ENCODE peak calls at places on chromosome 3, in six cellular contexts. D is fibroblast of the aortic adventitia; P is activated CD8-positive, alpha-beta T cell treated with anti-CD3 and anti-CD28 coated beads for 36 hours; I is H9; H is sigmoid colon; R is choroid plexus epithelial cell. M is an unnamed sample.

GRCh38 chr3:195182470-195182795 is 88.5 kb downstream of the XXYLT1 start:
- DNase-seq in D (peak), P (no peak), I (no peak), H (peak), R (peak), M (no peak)

GRCh38 chr3:23385327-23385726 is 182.2 kb downstream of the UBE2E2 start:
- DNase-seq in D (no peak), P (no peak), I (no peak), H (no peak), R (no peak), M (no peak)

GRCh38 chr3:40386213-40386612 is 771 bp upstream of the ENTPD3 start:
- DNase-seq in D (no peak), P (no peak), I (no peak), H (no peak), R (no peak), M (no peak)

GRCh38 chr3:126126292-126126691 is 42.4 kb upstream of the SLC41A3 start:
- DNase-seq in D (no peak), P (no peak), I (peak), H (peak), R (no peak), M (no peak)

GRCh38 chr3:88019024-88019423 is 39.8 kb downstream of the CGGBP1 start:
- DNase-seq in D (no peak), P (no peak), I (no peak), H (no peak), R (peak), M (peak)

GRCh38 chr3:188687389-188687788 is 484.4 kb upstream of the TPRG1 start:
- DNase-seq in D (peak), P (no peak), I (peak), H (no peak), R (peak), M (no peak)

GRCh38 chr3:39095778-39096177 is 11.6 kb downstream of the GORASP1 start:
- DNase-seq in D (no peak), P (no peak), I (no peak), H (no peak), R (no peak), M (no peak)

GRCh38 chr3:187798531-187799520 is 53.6 kb upstream of the BCL6 start:
- DNase-seq in D (no peak), P (peak), I (no peak), H (no peak), R (no peak), M (no peak)

GRCh38 chr3:137163241-137163916 is 205.6 kb downstream of the IL20RB start:
- DNase-seq in D (no peak), P (no peak), I (peak), H (no peak), R (no peak), M (no peak)

GRCh38 chr3:78823859-78824258 is 943.9 kb downstream of the ROBO1 start:
- DNase-seq in D (peak), P (no peak), I (no peak), H (no peak), R (peak), M (no peak)

GRCh38 chr3:25021816-25022215 is 406.2 kb upstream of the RARB start:
- DNase-seq in D (peak), P (no peak), I (no peak), H (no peak), R (peak), M (no peak)

GRCh38 chr3:14175383-14176037 is 2.9 kb downstream of the XPC start:
- DNase-seq in D (peak), P (peak), I (no peak), H (no peak), R (peak), M (peak)

GRCh38 chr3:58038675-58039302 is 30.6 kb downstream of the FLNB start:
- DNase-seq in D (no peak), P (no peak), I (no peak), H (peak), R (no peak), M (no peak)

GRCh38 chr3:55946574-55947160 is 459.6 kb upstream of the WNT5A start:
- DNase-seq in D (no peak), P (no peak), I (no peak), H (no peak), R (no peak), M (no peak)

GRCh38 chr3:61725851-61726333 is 164.5 kb downstream of the PTPRG start:
- DNase-seq in D (peak), P (no peak), I (no peak), H (no peak), R (peak), M (no peak)

GRCh38 chr3:27720899-27721716 is 1.0 kb downstream of the EOMES start:
- DNase-seq in D (no peak), P (peak), I (peak), H (no peak), R (no peak), M (peak)

GRCh38 chr3:186708983-186709679 is 8.0 kb upstream of the KNG1 start:
- DNase-seq in D (no peak), P (no peak), I (no peak), H (no peak), R (peak), M (no peak)

GRCh38 chr3:39962566-39962965 is 153.2 kb downstream of the MYRIP start:
- DNase-seq in D (peak), P (no peak), I (no peak), H (no peak), R (no peak), M (no peak)

GRCh38 chr3:32844914-32845313 is 27.1 kb downstream of the TRIM71 start:
- DNase-seq in D (no peak), P (no peak), I (no peak), H (no peak), R (no peak), M (no peak)
- TF ChIP-seq CTCF in D (no peak), P (no peak), I (no peak), H (no peak), R (no peak), M (no peak)

DNA sequence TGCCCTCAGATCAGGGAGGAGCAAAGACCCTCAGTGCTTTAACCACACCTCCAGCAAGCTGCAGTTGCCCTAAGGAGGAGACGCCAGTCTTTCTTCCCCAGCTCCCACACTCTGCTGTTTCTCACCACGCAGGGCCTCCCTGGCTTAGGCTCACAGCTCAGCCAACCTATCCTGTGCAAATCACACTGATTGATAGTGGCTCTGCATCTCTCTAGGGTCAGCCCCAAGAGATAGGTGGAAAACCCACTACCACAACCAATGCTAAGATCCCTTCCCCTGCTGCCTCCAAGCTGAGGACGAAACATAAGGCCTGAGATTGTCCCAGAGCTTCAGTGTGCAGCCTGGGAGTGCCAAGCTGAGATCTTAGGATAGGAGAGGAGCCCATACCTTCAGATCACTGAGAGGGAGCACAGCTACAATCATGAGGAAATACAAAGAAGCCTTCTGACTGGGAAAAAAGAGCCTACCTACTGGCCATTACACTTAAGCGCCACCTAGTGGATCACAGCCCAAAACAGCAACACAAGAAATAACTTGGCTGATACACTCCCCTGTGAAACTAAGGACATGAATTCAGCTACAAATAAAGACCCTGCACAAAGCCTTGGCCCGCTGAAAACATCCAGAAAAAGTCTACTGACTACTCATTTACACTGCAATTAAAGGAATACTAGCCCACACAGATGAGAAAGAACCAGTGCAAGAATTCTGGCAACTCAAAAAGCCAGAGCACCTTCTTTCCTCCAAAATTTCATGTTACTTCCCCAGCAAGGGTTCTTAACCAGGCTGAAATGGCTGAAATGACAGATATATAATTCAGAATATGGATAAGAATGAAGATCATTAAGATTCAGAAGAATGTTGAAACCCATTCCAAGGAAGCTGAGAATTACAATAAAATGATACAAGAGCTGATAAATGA is 271.5 kb upstream of the DCBLD2 start:
- DNase-seq in D (peak), P (peak), I (peak), H (no peak), R (peak), M (peak)
- TF ChIP-seq CTCF in D (peak), P (peak), I (peak), H (no peak), R (peak), M (peak)

DNA sequence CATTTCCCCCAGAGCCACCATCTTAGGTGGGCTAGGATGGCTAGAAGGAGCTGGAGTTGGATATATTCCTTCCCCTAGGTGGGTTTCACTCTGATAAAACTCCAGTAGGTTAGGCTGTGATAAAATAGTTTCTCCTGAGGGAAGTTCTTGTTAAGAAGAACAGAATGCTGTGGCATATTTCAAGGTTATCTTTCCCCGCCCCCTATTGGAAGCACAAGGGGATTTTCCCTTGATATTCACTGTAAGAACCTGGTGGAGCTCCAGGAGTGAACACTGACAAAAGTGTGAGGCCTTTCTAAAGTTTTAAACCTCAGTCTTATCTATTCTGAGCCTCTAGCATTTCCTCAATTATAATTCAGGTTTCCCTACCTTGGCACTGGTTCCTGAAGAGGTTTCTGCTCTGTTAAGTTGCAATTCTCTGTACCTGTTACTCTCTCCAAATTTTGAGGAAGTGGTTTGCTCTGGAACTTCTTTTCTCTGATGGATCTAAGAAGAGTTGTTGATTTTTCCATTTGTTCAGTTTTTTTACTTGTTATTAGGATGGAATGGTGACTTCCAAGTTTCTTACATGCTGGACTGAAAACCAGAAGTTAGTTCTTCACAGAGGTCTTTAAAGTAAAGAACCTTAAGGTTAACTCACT is 113.5 kb downstream of the GMPS start:
- DNase-seq in D (peak), P (no peak), I (no peak), H (no peak), R (peak), M (no peak)
- TF ChIP-seq CTCF in D (peak), P (no peak), I (peak), H (no peak), R (peak), M (no peak)

GRCh38 chr3:37453393-37454391 is 279.3 kb upstream of the LRRFIP2 start:
- DNase-seq in D (no peak), P (no peak), I (no peak), H (peak), R (peak), M (peak)

GRCh38 chr3:37458162-37458895 is 283.9 kb upstream of the LRRFIP2 start:
- DNase-seq in D (peak), P (no peak), I (no peak), H (peak), R (no peak), M (no peak)

GRCh38 chr3:37457392-37458065 is 283.1 kb upstream of the LRRFIP2 start:
- DNase-seq in D (no peak), P (no peak), I (no peak), H (no peak), R (peak), M (no peak)

GRCh38 chr3:37456791-37457190 is 282.4 kb upstream of the LRRFIP2 start:
- DNase-seq in D (no peak), P (no peak), I (no peak), H (no peak), R (no peak), M (no peak)

GRCh38 chr3:37456270-37456708 is 281.9 kb upstream of the LRRFIP2 start:
- DNase-seq in D (peak), P (no peak), I (no peak), H (peak), R (no peak), M (no peak)
- TF ChIP-seq CTCF in D (no peak), P (no peak), I (no peak), H (no peak), R (no peak), M (no peak)

GRCh38 chr3:69299344-69299743 is 86.5 kb downstream of the FRMD4B start:
- DNase-seq in D (no peak), P (no peak), I (no peak), H (no peak), R (no peak), M (no peak)
- TF ChIP-seq CTCF in D (peak), P (no peak), I (no peak), H (no peak), R (peak), M (no peak)

GRCh38 chr3:171168086-171168485 is 141.6 kb upstream of the SLC2A2 start:
- DNase-seq in D (peak), P (no peak), I (peak), H (no peak), R (peak), M (no peak)
- TF ChIP-seq CTCF in D (peak), P (no peak), I (peak), H (no peak), R (peak), M (no peak)

GRCh38 chr3:66989241-66989640 is 8.9 kb upstream of the KBTBD8 start:
- DNase-seq in D (no peak), P (no peak), I (peak), H (no peak), R (no peak), M (no peak)
- TF ChIP-seq CTCF in D (no peak), P (no peak), I (no peak), H (no peak), R (no peak), M (no peak)

GRCh38 chr3:20173844-20174410 is 12.1 kb downstream of the SGO1 start:
- DNase-seq in D (no peak), P (no peak), I (no peak), H (no peak), R (no peak), M (no peak)
- TF ChIP-seq CTCF in D (no peak), P (no peak), I (no peak), H (no peak), R (no peak), M (no peak)

DNA sequence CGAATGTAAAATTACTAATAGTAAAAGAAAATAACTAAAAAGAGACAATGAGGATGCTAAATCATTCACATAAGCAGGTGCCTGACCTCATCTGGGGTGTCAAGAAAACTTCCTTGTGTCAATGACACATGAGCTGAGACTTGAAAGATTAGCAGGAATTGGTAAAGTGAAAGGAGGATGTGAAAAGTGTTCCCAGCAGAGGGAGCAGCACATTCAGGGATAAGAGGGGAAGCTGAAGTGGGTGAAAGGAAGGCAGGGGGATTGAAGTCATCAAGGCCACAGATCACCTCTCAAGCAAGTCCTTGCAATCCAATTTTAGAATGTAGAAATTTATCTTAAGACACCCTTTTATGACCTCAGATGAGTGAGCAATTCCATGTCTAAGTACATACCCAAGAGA is 60.2 kb upstream of the ACP3 start:
- DNase-seq in D (peak), P (no peak), I (peak), H (no peak), R (peak), M (no peak)
- TF ChIP-seq CTCF in D (peak), P (no peak), I (peak), H (no peak), R (peak), M (no peak)

GRCh38 chr3:12486001-12486400 is 1.7 kb downstream of the TSEN2 start:
- DNase-seq in D (no peak), P (no peak), I (no peak), H (no peak), R (no peak), M (no peak)
- TF ChIP-seq CTCF in D (no peak), P (no peak), I (no peak), H (no peak), R (no peak), M (no peak)

M was measured in GM20000.